ENCODE peak calls at places on chromosomes 13 and 19, in seven cellular contexts. I is BJ, D is right cardiac atrium, Y is suprapubic skin, G is kidney epithelial cell, K is breast epithelium, N is AG04449. U is an unnamed sample.

GRCh38 chr19:15137777-15138176 is 30.6 kb downstream of the SYDE1 start:
- DNase-seq in I (no peak), D (no peak), Y (no peak), G (no peak), K (no peak), N (no peak), U (no peak)

GRCh38 chr19:18663940-18664530 is 19.4 kb upstream of the CRTC1 start:
- DNase-seq in I (no peak), D (no peak), Y (no peak), G (no peak), K (no peak), N (no peak), U (no peak)

GRCh38 chr19:33407140-33407551 is 33.6 kb downstream of the CEBPG start:
- DNase-seq in I (no peak), D (no peak), Y (no peak), G (no peak), K (no peak), N (no peak), U (no peak)

GRCh38 chr13:20405691-20406090 is 120.0 kb downstream of the CRYL1 start:
- DNase-seq in I (no peak), D (no peak), Y (no peak), G (no peak), K (no peak), N (no peak), U (no peak)

GRCh38 chr13:31310781-31311180 is 111.0 kb downstream of the B3GLCT start:
- DNase-seq in I (no peak), D (no peak), Y (no peak), G (no peak), K (peak), N (no peak), U (no peak)

GRCh38 chr19:48354332-48354992 is 9.3 kb downstream of the TMEM143 start:
- DNase-seq in I (no peak), D (no peak), Y (no peak), G (no peak), K (no peak), N (no peak), U (no peak)

GRCh38 chr19:4453232-4454179 is 4.1 kb downstream of the UBXN6 start:
- DNase-seq in I (no peak), D (no peak), Y (no peak), G (no peak), K (no peak), N (no peak), U (no peak)

GRCh38 chr19:45150731-45151725 is 9.8 kb downstream of the NKPD1 start:
- DNase-seq in I (no peak), D (no peak), Y (no peak), G (no peak), K (no peak), N (no peak), U (no peak)

GRCh38 chr13:72180253-72180952 is 313.4 kb upstream of the DACH1 start:
- DNase-seq in I (no peak), D (no peak), Y (no peak), G (peak), K (no peak), N (no peak), U (peak)

GRCh38 chr13:99347911-99348451 is 40.8 kb upstream of the GPR183 start:
- DNase-seq in I (no peak), D (no peak), Y (no peak), G (no peak), K (no peak), N (no peak), U (no peak)

GRCh38 chr13:41919741-41920487 is 41.0 kb downstream of the VWA8 start:
- DNase-seq in I (no peak), D (no peak), Y (no peak), G (no peak), K (no peak), N (no peak), U (no peak)

GRCh38 chr13:79937311-79938243 is 403.3 kb downstream of the SPRY2 start:
- DNase-seq in I (no peak), D (no peak), Y (no peak), G (no peak), K (no peak), N (no peak), U (no peak)

GRCh38 chr13:62721893-62722292 is 1306.2 kb upstream of the PCDH20 start:
- DNase-seq in I (no peak), D (no peak), Y (no peak), G (no peak), K (no peak), N (no peak), U (no peak)

GRCh38 chr13:79508224-79508961 is 27.4 kb downstream of the NDFIP2 start:
- DNase-seq in I (no peak), D (no peak), Y (no peak), G (no peak), K (no peak), N (no peak), U (no peak)

GRCh38 chr13:24694907-24695306 is 14.7 kb downstream of the ATP12A start:
- DNase-seq in I (no peak), D (no peak), Y (no peak), G (no peak), K (no peak), N (no peak), U (no peak)

GRCh38 chr13:107043016-107043957 is 475.4 kb upstream of the ARGLU1 start:
- DNase-seq in I (peak), D (peak), Y (no peak), G (peak), K (no peak), N (no peak), U (peak)

GRCh38 chr13:108044929-108045328 is 170.4 kb downstream of the LIG4 start:
- DNase-seq in I (no peak), D (no peak), Y (no peak), G (no peak), K (no peak), N (no peak), U (no peak)

GRCh38 chr19:38202504-38202903 is 21.5 kb downstream of the DPF1 start:
- DNase-seq in I (no peak), D (no peak), Y (no peak), G (no peak), K (no peak), N (no peak), U (no peak)

GRCh38 chr13:99322297-99323103 is 15.3 kb upstream of the GPR183 start:
- DNase-seq in I (peak), D (no peak), Y (no peak), G (no peak), K (no peak), N (peak), U (peak)

GRCh38 chr13:46831588-46832194 is 34.7 kb upstream of the ESD start:
- DNase-seq in I (peak), D (no peak), Y (no peak), G (peak), K (no peak), N (no peak), U (peak)

GRCh38 chr19:15251749-15252397 is 19.6 kb upstream of the EPHX3 start:
- DNase-seq in I (peak), D (peak), Y (no peak), G (peak), K (peak), N (peak), U (peak)

GRCh38 chr13:100803091-100803490 is 128.5 kb upstream of the TMTC4 start:
- DNase-seq in I (no peak), D (no peak), Y (no peak), G (no peak), K (no peak), N (no peak), U (no peak)

DNA sequence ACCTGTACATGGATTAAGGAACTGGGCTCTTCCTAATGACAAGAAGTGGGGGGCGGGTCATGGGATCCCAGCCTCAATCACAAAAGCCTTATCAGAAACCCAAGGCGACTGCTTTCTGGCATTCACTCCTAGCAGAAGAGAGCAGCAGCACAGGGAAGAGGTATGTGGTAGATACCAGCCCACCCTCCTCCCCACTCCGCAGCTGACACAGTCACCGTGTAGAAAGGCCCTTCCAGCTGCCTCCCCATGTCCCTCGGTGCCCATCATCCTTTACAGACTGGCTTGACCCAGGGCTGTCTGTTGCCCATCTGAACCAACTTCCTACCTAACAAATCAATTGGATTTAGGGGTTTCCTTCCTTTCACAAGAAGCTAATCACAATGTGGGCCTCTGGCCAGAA is 3.1 kb upstream of the DHRS12 start:
- DNase-seq in I (no peak), D (no peak), Y (no peak), G (no peak), K (no peak), N (no peak), U (no peak)
- H3K4me3 ChIP-seq in I (no peak), D (no peak), Y (no peak), G (no peak), K (no peak), N (no peak), U (no peak)

DNA sequence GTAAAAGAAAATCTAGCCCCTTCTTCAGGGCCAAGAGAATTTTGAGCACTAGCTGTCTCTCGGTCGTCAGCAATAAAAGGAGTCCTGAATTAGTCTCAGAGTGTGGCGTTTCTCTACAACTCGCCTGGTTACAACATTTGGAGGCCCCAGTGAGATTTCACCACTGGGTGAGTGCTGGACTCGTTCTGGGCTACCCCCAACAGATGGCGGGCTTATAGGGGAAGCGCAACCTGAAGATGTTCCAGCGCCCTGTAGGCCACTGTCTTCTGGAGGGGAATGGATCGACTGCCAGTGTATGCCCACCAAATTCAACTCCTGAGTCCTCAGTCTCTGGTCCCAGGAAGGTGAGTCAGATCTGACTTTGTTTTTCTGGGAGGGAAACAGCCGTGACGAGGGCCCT is 11.7 kb upstream of the ZNF181 start:
- DNase-seq in I (no peak), D (no peak), Y (no peak), G (no peak), K (no peak), N (no peak), U (no peak)
- H3K4me3 ChIP-seq in I (no peak), D (no peak), Y (no peak), G (no peak), K (no peak), N (no peak), U (no peak)

GRCh38 chr19:42313840-42314755 is 989 bp downstream of the TMEM145 start:
- DNase-seq in I (no peak), D (no peak), Y (no peak), G (no peak), K (no peak), N (no peak), U (no peak)
- H3K4me3 ChIP-seq in I (no peak), D (no peak), Y (peak), G (no peak), K (peak), N (no peak), U (peak)

DNA sequence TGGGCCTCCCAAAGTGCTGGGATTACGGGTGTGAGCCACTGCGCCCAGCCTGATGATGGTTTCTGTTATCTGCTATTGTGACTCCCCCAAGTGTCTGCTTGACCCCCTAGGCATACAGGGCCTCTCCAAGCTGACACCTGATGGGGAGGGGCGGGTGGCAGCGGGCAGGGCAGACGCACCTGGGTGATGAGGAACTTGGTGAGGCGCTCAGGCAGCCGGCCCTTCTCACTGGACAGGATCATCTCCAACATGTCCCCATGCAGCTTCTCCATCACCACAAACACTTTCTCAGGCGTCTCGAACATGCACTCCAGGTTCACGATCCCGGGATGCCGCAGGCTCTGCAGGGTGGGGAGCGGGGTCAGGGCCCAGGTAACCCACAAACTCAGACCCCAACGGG is 27.6 kb downstream of the PRKD2 start:
- DNase-seq in I (no peak), D (no peak), Y (no peak), G (no peak), K (no peak), N (no peak), U (no peak)
- H3K4me3 ChIP-seq in I (no peak), D (no peak), Y (no peak), G (no peak), K (no peak), N (no peak), U (no peak)

GRCh38 chr13:28530729-28531194 is 35.8 kb upstream of the FLT1 start:
- DNase-seq in I (no peak), D (no peak), Y (no peak), G (no peak), K (no peak), N (no peak), U (no peak)
- H3K4me3 ChIP-seq in I (peak), D (peak), Y (peak), G (peak), K (peak), N (peak), U (peak)

GRCh38 chr19:20273376-20273775 is 106.4 kb downstream of the ZNF486 start:
- DNase-seq in I (no peak), D (no peak), Y (no peak), G (no peak), K (no peak), N (no peak), U (no peak)
- H3K4me3 ChIP-seq in I (no peak), D (no peak), Y (no peak), G (no peak), K (no peak), N (no peak), U (no peak)

DNA sequence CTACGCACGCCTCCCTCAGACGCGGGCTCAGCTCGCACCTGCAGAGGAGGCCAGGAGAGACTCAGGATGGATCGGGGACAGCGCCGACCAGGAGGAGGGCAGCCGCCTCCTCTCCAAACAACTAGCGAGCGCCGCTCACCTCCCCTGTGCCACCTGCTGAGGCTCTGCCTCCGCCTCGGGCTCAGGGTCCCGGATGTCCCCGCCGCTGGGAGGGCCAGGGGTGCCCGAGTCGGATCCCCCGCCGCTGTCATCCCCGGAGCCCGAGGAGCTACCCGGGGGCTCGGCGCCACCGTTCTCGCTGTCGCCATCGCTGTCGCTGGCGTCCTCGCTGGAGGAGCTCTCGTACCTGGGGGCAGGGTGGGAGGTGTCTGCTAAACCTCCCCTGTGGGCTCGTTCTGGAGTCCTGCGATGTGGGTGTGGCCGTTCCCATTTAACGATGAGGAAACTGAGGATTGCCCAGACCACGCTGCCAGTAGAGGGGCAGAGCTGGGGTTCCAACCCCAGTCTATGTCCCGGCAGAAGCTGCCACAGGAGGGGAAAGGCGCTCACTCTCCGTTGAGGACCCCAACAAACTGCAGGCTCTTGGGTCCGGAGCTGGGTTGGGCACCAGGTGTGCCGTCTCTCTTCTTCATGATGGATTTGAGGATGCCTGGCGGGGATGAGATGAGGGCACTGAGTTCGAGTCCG is 9.1 kb downstream of the KANK3 start:
- DNase-seq in I (no peak), D (no peak), Y (no peak), G (no peak), K (no peak), N (no peak), U (no peak)
- H3K4me3 ChIP-seq in I (no peak), D (no peak), Y (peak), G (no peak), K (peak), N (no peak), U (no peak)

GRCh38 chr19:53394522-53394973 is 401 bp upstream of the ZNF765 start:
- DNase-seq in I (peak), D (peak), Y (peak), G (no peak), K (peak), N (no peak), U (no peak)
- H3K4me3 ChIP-seq in I (peak), D (peak), Y (peak), G (peak), K (peak), N (peak), U (peak)

GRCh38 chr19:1512671-1513491 is at the start of gene ADAMTSL5:
- DNase-seq in I (no peak), D (peak), Y (no peak), G (no peak), K (no peak), N (no peak), U (no peak)
- H3K4me3 ChIP-seq in I (peak), D (peak), Y (peak), G (peak), K (peak), N (peak), U (peak)

DNA sequence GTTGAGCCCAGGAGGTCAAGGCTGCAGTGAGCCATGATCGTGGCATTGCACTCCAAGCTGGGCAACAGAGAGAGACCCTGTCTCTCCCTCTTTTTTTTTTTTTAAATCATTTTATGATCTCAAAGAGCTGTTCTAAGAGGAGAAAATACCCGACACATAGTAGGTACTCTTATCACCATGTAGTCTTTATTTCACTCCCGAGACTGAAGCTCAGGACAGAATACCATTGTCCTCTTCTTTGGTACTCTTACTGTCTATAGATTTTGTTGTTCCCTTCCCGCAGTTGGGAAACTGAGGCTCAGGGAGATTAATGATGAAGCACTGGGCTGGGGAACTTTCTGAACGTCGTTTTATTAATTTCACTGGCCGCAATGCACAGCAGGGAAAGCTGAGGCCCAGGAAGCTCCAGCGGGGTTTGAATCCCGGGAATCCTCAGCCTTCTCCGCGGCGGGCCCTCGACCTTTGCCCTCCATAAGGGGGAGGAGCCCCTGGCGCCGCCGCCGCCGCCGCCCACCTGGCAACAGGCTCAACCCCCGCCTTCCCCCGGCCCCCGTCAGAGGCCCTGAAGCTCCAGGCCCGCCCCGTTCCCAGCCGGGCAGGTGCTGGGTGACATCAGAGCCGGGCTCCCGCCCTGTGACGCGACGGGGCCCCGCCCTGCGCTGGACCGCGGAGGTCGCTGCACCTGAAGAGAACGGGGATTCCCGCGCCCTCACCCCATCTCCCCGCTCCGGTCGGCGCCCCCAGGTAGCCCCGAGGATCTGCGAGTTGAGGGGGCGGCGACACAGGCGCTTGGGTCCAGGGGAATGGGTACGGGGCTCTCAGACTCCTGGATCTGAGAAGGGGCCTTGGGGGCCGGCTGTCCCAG is 1.6 kb downstream of the MYH14 start:
- DNase-seq in I (no peak), D (peak), Y (peak), G (no peak), K (peak), N (no peak), U (no peak)
- H3K4me3 ChIP-seq in I (no peak), D (peak), Y (peak), G (peak), K (peak), N (no peak), U (no peak)